ENCODE peak calls at places on chromosome 18, in nine cellular contexts. H, T, E, P, O, F, I, W and G are unnamed samples.

GRCh38 chr18:23158884-23159820 is 23.9 kb downstream of the CABLES1 start:
- DNase-seq in F (no peak), W (peak), I (no peak), E (no peak), O (no peak), T (no peak), P (no peak), H (no peak), G (no peak)

GRCh38 chr18:21241224-21242131 is 554 bp upstream of the GREB1L start:
- DNase-seq in T (no peak), P (no peak), E (no peak), O (no peak), W (peak), F (peak), H (peak), I (no peak), G (no peak)

GRCh38 chr18:78906066-78906465 is 73.6 kb upstream of the SALL3 start:
- DNase-seq in P (no peak), E (no peak), I (no peak), F (no peak), O (no peak), H (no peak), T (no peak), W (no peak), G (no peak)

GRCh38 chr18:51908598-51908944 is 431.4 kb upstream of the DCC start:
- DNase-seq in O (no peak), F (no peak), T (no peak), W (no peak), E (no peak), H (no peak), P (no peak), I (no peak), G (no peak)

GRCh38 chr18:74251297-74252031 is 40.3 kb downstream of the CYB5A start:
- DNase-seq in I (no peak), H (peak), O (peak), P (no peak), W (no peak), T (no peak), F (peak), E (peak), G (peak)

GRCh38 chr18:46419391-46420141 is 237.5 kb downstream of the LOXHD1 start:
- DNase-seq in E (no peak), W (no peak), I (peak), F (no peak), P (no peak), H (no peak), T (no peak), O (no peak), G (no peak)

GRCh38 chr18:55779711-55780590 is 192.0 kb upstream of the TCF4 start:
- DNase-seq in H (peak), I (peak), E (peak), O (no peak), P (no peak), F (peak), T (no peak), W (peak), G (peak)

GRCh38 chr18:40877096-40877495 is 1077.9 kb upstream of the PIK3C3 start:
- DNase-seq in H (peak), P (no peak), T (no peak), F (no peak), O (peak), W (no peak), I (no peak), E (peak), G (peak)

GRCh38 chr18:3261393-3262233 is at the start of gene MYL12B:
- DNase-seq in O (no peak), I (peak), F (peak), W (peak), H (peak), T (peak), P (peak), E (peak), G (peak)

GRCh38 chr18:36153203-36153602 is 23.5 kb downstream of the ELP2 start:
- DNase-seq in O (peak), F (peak), E (no peak), I (no peak), H (peak), W (no peak), T (no peak), P (no peak), G (no peak)

GRCh38 chr18:48676346-48676745 is 137.5 kb downstream of the CTIF start:
- DNase-seq in W (no peak), H (no peak), E (no peak), T (no peak), F (no peak), O (no peak), P (no peak), I (no peak), G (no peak)

GRCh38 chr18:57576316-57576715 is 10.2 kb downstream of the FECH start:
- DNase-seq in T (no peak), W (no peak), F (no peak), E (peak), O (no peak), P (no peak), H (no peak), I (no peak), G (no peak)

GRCh38 chr18:12599543-12599942 is 58.4 kb downstream of the SPIRE1 start:
- DNase-seq in F (no peak), I (no peak), T (no peak), W (no peak), P (no peak), E (peak), O (no peak), H (no peak), G (peak)

GRCh38 chr18:76756491-76757288 is 65.7 kb upstream of the ZNF236 start:
- DNase-seq in F (no peak), P (no peak), O (peak), H (no peak), I (no peak), E (no peak), W (no peak), T (no peak), G (no peak)

GRCh38 chr18:79554945-79555645 is 124.5 kb upstream of the CTDP1 start:
- DNase-seq in P (no peak), O (no peak), H (no peak), F (no peak), W (no peak), E (no peak), I (no peak), T (no peak), G (no peak)

GRCh38 chr18:54127759-54128378 is 96.6 kb downstream of the MBD2 start:
- DNase-seq in O (no peak), P (no peak), T (no peak), I (peak), E (peak), W (peak), H (peak), F (peak), G (no peak)

GRCh38 chr18:76432274-76432755 is 62.7 kb downstream of the ZNF516 start:
- DNase-seq in F (no peak), H (no peak), O (no peak), T (no peak), P (no peak), E (no peak), W (no peak), I (no peak), G (no peak)